ENCODE peak calls at places on chromosome 15, in four cellular contexts. F is colonic mucosa, M is neuronal stem cell, C is MG63. R is an unnamed sample.

GRCh38 chr15:63893866-63894661 is 60.3 kb upstream of the HERC1 start:
- DNase-seq in F (no peak), M (no peak), C (no peak), R (no peak)

GRCh38 chr15:25800761-25801515 is 62.2 kb downstream of the ATP10A start:
- DNase-seq in F (no peak), M (no peak), C (no peak), R (no peak)

GRCh38 chr15:68731318-68731897 is 89.3 kb downstream of the ANP32A start:
- DNase-seq in F (no peak), M (no peak), C (no peak), R (no peak)

GRCh38 chr15:35886765-35887164 is 340.8 kb upstream of the DPH6 start:
- DNase-seq in F (no peak), M (no peak), C (no peak), R (no peak)

GRCh38 chr15:40087991-40088928 is 20.4 kb downstream of the BMF start:
- DNase-seq in F (no peak), M (no peak), C (no peak), R (no peak)

GRCh38 chr15:49309889-49310288 is 113.2 kb upstream of the FGF7 start:
- DNase-seq in F (no peak), M (no peak), C (no peak), R (no peak)

GRCh38 chr15:88610756-88611231 is 10.3 kb upstream of the AEN start:
- DNase-seq in F (no peak), M (peak), C (no peak), R (no peak)

GRCh38 chr15:78448441-78449219 is 10.6 kb downstream of the IREB2 start:
- DNase-seq in F (no peak), M (no peak), C (no peak), R (no peak)

GRCh38 chr15:101536166-101536874 is 46.8 kb upstream of the PCSK6 start:
- DNase-seq in F (peak), M (no peak), C (no peak), R (no peak)

GRCh38 chr15:98401029-98401428 is 247.3 kb upstream of the IGF1R start:
- DNase-seq in F (no peak), M (no peak), C (no peak), R (no peak)

GRCh38 chr15:62280625-62281024 is 115.5 kb upstream of the C2CD4B start:
- DNase-seq in F (no peak), M (no peak), C (no peak), R (no peak)

GRCh38 chr15:33963831-33964664 is 4.2 kb upstream of the CHRM5 start:
- DNase-seq in F (no peak), M (peak), C (no peak), R (no peak)

GRCh38 chr15:48553559-48553958 is 92.0 kb downstream of the FBN1 start:
- DNase-seq in F (no peak), M (no peak), C (no peak), R (no peak)

GRCh38 chr15:95763426-95763825 is 567.1 kb upstream of the NR2F2 start:
- DNase-seq in F (no peak), M (no peak), C (no peak), R (no peak)

GRCh38 chr15:98954411-98954810 is 53.2 kb downstream of the PGPEP1L start:
- DNase-seq in F (peak), M (no peak), C (no peak), R (peak)

GRCh38 chr15:83107841-83108181 is 366 bp downstream of the TM6SF1 start:
- DNase-seq in F (no peak), M (no peak), C (no peak), R (no peak)

GRCh38 chr15:25710184-25710583 is 152.9 kb downstream of the ATP10A start:
- DNase-seq in F (no peak), M (peak), C (peak), R (peak)

GRCh38 chr15:79777916-79778315 is 118.9 kb downstream of the MTHFS start:
- DNase-seq in F (no peak), M (no peak), C (no peak), R (no peak)

GRCh38 chr15:59028387-59028955 is 41.0 kb downstream of the RNF111 start:
- DNase-seq in F (no peak), M (no peak), C (no peak), R (no peak)

GRCh38 chr15:90596943-90597342 is 67.2 kb downstream of the CRTC3 start:
- DNase-seq in F (no peak), M (no peak), C (no peak), R (no peak)

GRCh38 chr15:33324609-33325008 is 13.8 kb downstream of the RYR3 start:
- DNase-seq in F (no peak), M (no peak), C (no peak), R (no peak)

GRCh38 chr15:80803580-80804525 is 24.7 kb downstream of the CEMIP start:
- DNase-seq in F (no peak), M (no peak), C (no peak), R (no peak)

GRCh38 chr15:101306341-101307047 is 11.4 kb upstream of the SNRPA1 start:
- DNase-seq in F (no peak), M (no peak), C (no peak), R (no peak)

GRCh38 chr15:65902373-65902772 is 33.1 kb downstream of the RAB11A start:
- DNase-seq in F (peak), M (no peak), C (no peak), R (no peak)

GRCh38 chr15:67033012-67033411 is 32.4 kb upstream of the SMAD3 start:
- DNase-seq in F (no peak), M (no peak), C (no peak), R (no peak)
- H3K4me3 ChIP-seq in F (no peak), M (no peak), C (no peak), R (no peak)

GRCh38 chr15:29822685-29823459 is 604 bp upstream of the TJP1 start:
- DNase-seq in F (peak), M (no peak), C (peak), R (peak)
- H3K4me3 ChIP-seq in F (peak), M (peak), C (peak), R (peak)

DNA sequence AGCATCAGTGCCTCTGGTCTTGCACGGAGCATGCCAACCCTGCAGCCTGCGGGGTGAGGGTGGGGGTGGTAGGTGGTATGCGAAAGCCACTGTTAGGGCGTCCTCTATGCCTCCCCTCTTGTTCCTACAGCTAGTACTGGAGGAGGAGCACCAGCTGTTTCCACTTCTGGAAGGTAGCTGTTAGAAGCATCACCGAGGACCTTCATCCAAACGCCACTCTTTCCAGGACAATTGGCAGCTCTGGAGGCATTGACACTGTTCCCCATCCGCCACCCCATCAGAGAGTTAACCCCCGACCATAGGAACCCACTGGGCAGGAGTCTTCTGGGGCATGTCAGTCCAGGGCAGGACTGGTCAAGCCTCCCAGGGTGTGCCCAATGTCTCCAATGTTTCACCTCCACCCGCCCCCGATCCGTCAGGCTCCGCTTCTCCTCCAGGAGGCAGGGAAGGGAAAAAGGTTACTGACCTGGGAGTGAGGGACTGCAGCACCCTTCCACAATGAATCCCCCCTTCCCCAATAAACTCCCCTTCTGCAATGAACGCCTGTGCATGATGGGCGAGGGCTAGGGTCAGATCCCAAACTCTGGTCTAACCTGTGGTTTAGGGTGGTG is 487 bp downstream of the DUOX2 start:
- DNase-seq in F (no peak), M (no peak), C (no peak), R (no peak)
- H3K4me3 ChIP-seq in F (peak), M (no peak), C (no peak), R (no peak)

GRCh38 chr15:75696854-75697259 is 15.8 kb downstream of the CSPG4 start:
- DNase-seq in F (no peak), M (no peak), C (no peak), R (no peak)

GRCh38 chr15:75696303-75696657 is 16.4 kb downstream of the CSPG4 start:
- DNase-seq in F (no peak), M (no peak), C (no peak), R (no peak)

GRCh38 chr15:75694241-75695182 is 18.1 kb downstream of the CSPG4 start:
- DNase-seq in F (peak), M (no peak), C (peak), R (peak)

GRCh38 chr15:75695206-75695605 is 17.4 kb downstream of the CSPG4 start:
- DNase-seq in F (no peak), M (no peak), C (no peak), R (no peak)

GRCh38 chr15:75695634-75696302 is 16.9 kb downstream of the CSPG4 start:
- DNase-seq in F (no peak), M (no peak), C (no peak), R (no peak)
- H3K4me3 ChIP-seq in F (no peak), M (no peak), C (no peak), R (no peak)

GRCh38 chr15:85622432-85622831 is 172.3 kb downstream of the KLHL25 start:
- DNase-seq in F (no peak), M (no peak), C (no peak), R (no peak)
- H3K4me3 ChIP-seq in F (no peak), M (no peak), C (no peak), R (no peak)

DNA sequence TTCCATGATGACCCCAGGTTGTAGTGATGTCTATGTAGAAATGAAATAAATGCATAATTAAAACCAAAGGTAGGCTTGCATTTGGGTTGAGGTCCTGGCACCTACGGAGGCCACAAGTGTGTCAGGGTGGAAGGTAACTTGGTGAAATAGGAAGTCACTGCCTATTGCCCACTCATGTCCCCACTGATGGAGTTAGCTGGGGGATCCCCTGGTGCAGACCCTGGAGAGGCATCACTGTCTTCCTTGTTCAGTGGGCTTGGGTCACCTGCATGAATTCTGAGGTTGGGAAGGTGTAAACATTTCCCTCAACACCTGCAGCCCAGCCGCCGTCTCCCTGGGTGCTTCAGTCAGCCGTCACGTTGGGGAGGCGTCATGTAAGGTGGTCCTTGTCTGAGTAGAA is 97.1 kb downstream of the APBA2 start:
- DNase-seq in F (no peak), M (no peak), C (no peak), R (no peak)
- H3K4me3 ChIP-seq in F (no peak), M (no peak), C (no peak), R (no peak)

R was measured in SJSA1.